ENCODE peak calls at places on chromosomes 13 and 19, in four cellular contexts. R, P, D and Z are unnamed samples.

GRCh38 chr13:24670927-24671326 is 9.3 kb upstream of the ATP12A start:
- DNase-seq in D (peak; percentile 39), R (no peak), P (peak; percentile 54), Z (no peak)

GRCh38 chr13:51914137-51914493 is 52.3 kb downstream of the CCDC70 start:
- DNase-seq in R (no peak), D (no peak), P (no peak), Z (no peak)

GRCh38 chr19:29397748-29398147 is 128.0 kb upstream of the VSTM2B start:
- DNase-seq in P (no peak), R (no peak), D (no peak), Z (no peak)

GRCh38 chr13:114002771-114003321 is 29.0 kb upstream of the C13orf46 start:
- DNase-seq in P (no peak), R (peak; percentile 10), D (no peak), Z (no peak)

GRCh38 chr13:94704347-94705080 is 7.8 kb downstream of the SOX21 start:
- DNase-seq in R (no peak), P (peak; percentile 30), D (no peak), Z (no peak)

GRCh38 chr13:50923272-50923671 is 13.7 kb downstream of the RNASEH2B start:
- DNase-seq in P (no peak), D (no peak), R (no peak), Z (no peak)

GRCh38 chr19:5691205-5691929 is 1.3 kb downstream of the RPL36 start:
- DNase-seq in D (no peak), R (peak; percentile 65), P (peak; percentile 48), Z (no peak)

GRCh38 chr13:110458594-110459365 is 102.7 kb downstream of the RAB20 start:
- DNase-seq in P (no peak), D (no peak), R (no peak), Z (no peak)

GRCh38 chr19:6056282-6056741 is 54.0 kb downstream of the RFX2 start:
- DNase-seq in R (no peak), P (no peak), D (no peak), Z (no peak)

GRCh38 chr13:62512194-62513141 is 1096.8 kb upstream of the PCDH20 start:
- DNase-seq in R (no peak), D (no peak), P (peak; percentile 58), Z (no peak)

GRCh38 chr13:25691654-25692053 is 319.9 kb downstream of the ATP8A2 start:
- DNase-seq in R (no peak), D (no peak), P (no peak), Z (no peak)

GRCh38 chr19:9306443-9306842 is 3.2 kb downstream of the ZNF699 start:
- DNase-seq in R (no peak), P (peak; percentile 94), D (peak; percentile 91), Z (no peak)

GRCh38 chr13:81987677-81988357 is 1646.9 kb upstream of the SPRY2 start:
- DNase-seq in P (no peak), R (no peak), D (no peak), Z (no peak)

GRCh38 chr13:27171244-27171829 is at the start of gene USP12:
- DNase-seq in P (no peak), D (no peak), R (no peak), Z (peak; percentile 59)

GRCh38 chr13:34942732-34943674 is 933 bp downstream of the NBEA start:
- DNase-seq in D (no peak), P (peak; percentile 41), R (peak; percentile 18), Z (peak; percentile 21)

GRCh38 chr19:5339950-5340636 is 519 bp downstream of the PTPRS start:
- DNase-seq in D (no peak), R (no peak), P (peak; percentile 30), Z (peak; percentile 63)

GRCh38 chr13:80444240-80445015 is 103.5 kb upstream of the SPRY2 start:
- DNase-seq in R (no peak), P (no peak), D (no peak), Z (no peak)

GRCh38 chr19:15623711-15624318 is 8.8 kb downstream of the CYP4F8 start:
- DNase-seq in P (peak; percentile 37), R (no peak), D (no peak), Z (no peak)

GRCh38 chr13:90545070-90545840 is 802.2 kb upstream of the MIR17HG start:
- DNase-seq in P (peak; percentile 39), D (no peak), R (no peak), Z (no peak)

GRCh38 chr19:28170066-28170465 is 1042.9 kb downstream of the UQCRFS1 start:
- DNase-seq in P (no peak), D (no peak), R (no peak), Z (no peak)

GRCh38 chr13:100825551-100825950 is 151.0 kb upstream of the TMTC4 start:
- DNase-seq in R (no peak), P (peak; percentile 43), D (no peak), Z (no peak)

GRCh38 chr19:43462887-43463380 is 2.5 kb downstream of the LYPD3 start:
- DNase-seq in R (no peak), D (no peak), P (no peak), Z (no peak)

GRCh38 chr13:20945952-20946383 is 43.4 kb upstream of the XPO4 start:
- DNase-seq in R (peak; percentile 19), D (no peak), P (no peak), Z (no peak)

GRCh38 chr13:76641056-76641455 is 245.1 kb downstream of the KCTD12 start:
- DNase-seq in D (no peak), R (no peak), P (no peak), Z (no peak)

GRCh38 chr13:109156181-109156935 is 526.9 kb downstream of the MYO16 start:
- DNase-seq in P (peak; percentile 88), R (no peak), D (peak; percentile 82), Z (no peak)

GRCh38 chr19:2392366-2392765 is 32.3 kb downstream of the TMPRSS9 start:
- DNase-seq in R (no peak), P (no peak), D (no peak), Z (no peak)

GRCh38 chr19:38277969-38278680 is 13.8 kb downstream of the SPINT2 start:
- DNase-seq in R (peak; percentile 41), P (peak; percentile 17), D (peak; percentile 57), Z (no peak)

GRCh38 chr13:101343128-101343787 is 73.0 kb downstream of the NALCN start:
- DNase-seq in P (no peak), D (no peak), R (no peak), Z (no peak)

GRCh38 chr19:1245884-1246816 is 2.2 kb upstream of the MIDN start:
- DNase-seq in R (peak; percentile 91), P (no peak), D (no peak), Z (no peak)

GRCh38 chr19:48501446-48501960 is 10.1 kb downstream of the LMTK3 start:
- DNase-seq in R (no peak), D (no peak), P (peak; percentile 88), Z (no peak)

GRCh38 chr19:39406656-39407393 is at the start of gene ZFP36:
- DNase-seq in R (peak; percentile 59), D (peak; percentile 92), P (peak; percentile 64), Z (peak; percentile 83)

GRCh38 chr19:39509233-39509632 is 5.7 kb upstream of the SELENOV start:
- DNase-seq in D (no peak), P (no peak), R (no peak), Z (no peak)

GRCh38 chr13:79829880-79830279 is 348.9 kb downstream of the NDFIP2 start:
- DNase-seq in P (no peak), R (no peak), D (no peak), Z (no peak)

GRCh38 chr19:42325308-42325895 is at the start of gene MEGF8:
- DNase-seq in P (peak; percentile 98), D (peak; percentile 98), R (peak; percentile 97), Z (peak; percentile 98)

GRCh38 chr19:42325896-42326771 is 699 bp downstream of the MEGF8 start:
- DNase-seq in P (no peak), R (peak; percentile 41), D (no peak), Z (no peak)

GRCh38 chr19:42323473-42323851 is 2.0 kb upstream of the MEGF8 start:
- DNase-seq in D (no peak), P (no peak), R (no peak), Z (no peak)

GRCh38 chr19:42323852-42324654 is 1.4 kb upstream of the MEGF8 start:
- DNase-seq in D (no peak), R (no peak), P (no peak), Z (no peak)

DNA sequence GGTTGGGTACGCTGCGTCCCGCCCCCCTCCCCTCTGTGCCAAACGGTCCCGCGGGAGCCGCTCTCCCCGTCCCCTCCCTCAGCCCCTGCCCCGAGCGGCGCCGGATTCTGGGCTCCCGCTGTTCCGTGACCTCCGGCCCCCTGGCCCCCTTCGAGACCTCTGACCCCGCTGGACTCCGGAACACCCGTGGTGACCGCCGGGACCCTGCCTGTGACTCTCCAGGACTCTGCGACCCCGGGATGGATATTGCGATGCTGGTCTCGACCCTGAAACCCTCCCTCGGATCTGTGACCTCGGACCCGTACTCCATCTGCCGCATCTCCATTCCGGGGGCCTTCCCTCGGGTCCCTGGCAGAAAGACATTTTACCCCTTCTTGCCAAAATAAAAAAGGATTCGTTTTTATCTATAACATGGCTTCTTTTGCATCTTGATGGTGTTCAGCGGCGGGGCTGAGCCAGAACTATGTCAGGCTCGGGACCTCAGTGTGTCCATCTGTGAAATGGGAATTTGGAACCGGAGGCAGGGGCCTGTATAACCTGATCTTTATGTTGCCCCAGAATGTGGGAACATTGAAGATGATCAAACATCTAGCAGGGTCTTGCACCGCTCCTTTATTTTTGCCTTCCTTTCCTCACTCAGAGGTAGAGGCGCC is 654 bp upstream of the MEGF8 start:
- DNase-seq in R (no peak), P (no peak), D (no peak), Z (no peak)
- TF ChIP-seq CTCF in R (peak; percentile 83), P (peak; percentile 85), D (no peak), Z (no peak)

GRCh38 chr19:45778010-45778671 is 4.1 kb downstream of the DMPK start:
- DNase-seq in P (no peak), D (no peak), R (no peak), Z (no peak)
- TF ChIP-seq CTCF in P (no peak), D (no peak), R (no peak), Z (no peak)

GRCh38 chr19:36686365-36687213 is 823 bp upstream of the ZNF567 start:
- DNase-seq in R (no peak), D (no peak), P (peak; percentile 2), Z (no peak)
- TF ChIP-seq CTCF in R (no peak), D (no peak), P (no peak), Z (no peak)

GRCh38 chr19:13027557-13027956 is 32.3 kb downstream of the NFIX start:
- DNase-seq in P (no peak), R (no peak), D (no peak), Z (no peak)

GRCh38 chr19:13029301-13029880 is 34.1 kb downstream of the NFIX start:
- DNase-seq in D (no peak), P (no peak), R (no peak), Z (no peak)

GRCh38 chr19:13031917-13032623 is 36.8 kb downstream of the NFIX start:
- DNase-seq in P (peak; percentile 72), R (peak; percentile 60), D (peak; percentile 54), Z (no peak)

GRCh38 chr19:13028027-13028426 is 32.8 kb downstream of the NFIX start:
- DNase-seq in R (no peak), P (no peak), D (no peak), Z (no peak)

DNA sequence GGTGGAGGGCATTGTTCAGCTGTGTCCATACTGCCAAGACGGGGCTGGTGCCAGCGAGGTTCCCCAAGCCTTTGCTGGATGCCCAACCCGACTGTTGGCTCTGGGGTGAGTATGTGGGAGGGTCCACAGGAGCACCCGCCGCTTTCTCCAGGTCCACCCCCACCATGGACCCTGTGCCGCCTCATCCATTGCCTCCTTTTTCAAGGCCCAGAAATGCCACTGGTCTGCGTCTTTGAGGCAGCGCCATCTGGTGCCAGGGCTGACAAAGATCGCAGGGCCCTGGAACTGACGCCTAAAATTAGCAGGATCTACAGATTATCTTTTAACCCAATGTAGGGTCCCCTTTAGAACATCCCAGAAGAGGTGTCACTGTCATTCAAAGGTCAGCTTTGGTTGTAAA is 34.6 kb downstream of the NFIX start:
- DNase-seq in P (peak; percentile 50), D (no peak), R (peak; percentile 53), Z (no peak)
- TF ChIP-seq CTCF in P (peak; percentile 84), D (peak; percentile 70), R (peak; percentile 63), Z (no peak)